ENCODE peak calls at places on chromosomes 6 and 20, in ten cellular contexts. P, H, E, M, Y, T, A, G, B and K are unnamed samples.

GRCh38 chr6:26470643-26471042 is 12.9 kb downstream of the BTN2A1 start:
- DNase-seq in P (no peak), H (no peak), E (no peak), M (no peak), Y (no peak), T (no peak), A (no peak), G (no peak), B (no peak), K (no peak)

GRCh38 chr6:83431545-83432165 is 804 bp upstream of the ME1 start:
- DNase-seq in P (no peak), H (peak; percentile 57), E (no peak), M (peak; percentile 88), Y (no peak), T (peak; percentile 48), A (no peak), G (no peak), B (no peak), K (no peak)

GRCh38 chr6:83505376-83505775 is 7.0 kb upstream of the PRSS35 start:
- DNase-seq in P (no peak), H (no peak), E (no peak), M (no peak), Y (no peak), T (no peak), A (peak; percentile 71), G (no peak), B (no peak), K (no peak)

GRCh38 chr6:107820571-107821261 is 3.4 kb downstream of the SCML4 start:
- DNase-seq in P (no peak), H (peak; percentile 35), E (no peak), M (no peak), Y (peak; percentile 20), T (peak; percentile 53), A (peak; percentile 23), G (no peak), B (peak; percentile 47), K (no peak)

GRCh38 chr6:5287205-5287965 is 26.1 kb downstream of the FARS2 start:
- DNase-seq in P (no peak), H (no peak), E (no peak), M (no peak), Y (no peak), T (no peak), A (no peak), G (no peak), B (no peak), K (no peak)

GRCh38 chr6:143325379-143326140 is 124.9 kb downstream of the ADAT2 start:
- DNase-seq in P (no peak), H (no peak), E (no peak), M (no peak), Y (no peak), T (no peak), A (no peak), G (no peak), B (no peak), K (no peak)

GRCh38 chr20:17825949-17826843 is 126.4 kb downstream of the BANF2 start:
- DNase-seq in P (no peak), H (no peak), E (no peak), M (no peak), Y (no peak), T (no peak), A (no peak), G (no peak), B (no peak), K (no peak)

GRCh38 chr6:104182811-104183210 is 676.9 kb downstream of the HACE1 start:
- DNase-seq in P (no peak), H (peak; percentile 9), E (no peak), M (no peak), Y (no peak), T (no peak), A (no peak), G (no peak), B (no peak), K (no peak)

GRCh38 chr6:32837651-32838113 is 857 bp downstream of the TAP2 start:
- DNase-seq in P (no peak), H (no peak), E (no peak), M (no peak), Y (no peak), T (no peak), A (no peak), G (no peak), B (no peak), K (no peak)

GRCh38 chr20:33685328-33686007 is 717 bp downstream of the E2F1 start:
- DNase-seq in P (no peak), H (peak; percentile 74), E (no peak), M (peak; percentile 77), Y (peak; percentile 13), T (no peak), A (peak; percentile 63), G (no peak), B (peak; percentile 63), K (no peak)

GRCh38 chr20:9400371-9401025 is 113.9 kb upstream of the LAMP5 start:
- DNase-seq in P (no peak), H (no peak), E (no peak), M (no peak), Y (no peak), T (no peak), A (no peak), G (no peak), B (no peak), K (no peak)

GRCh38 chr20:40191573-40191972 is 497.5 kb downstream of the MAFB start:
- DNase-seq in P (peak; percentile 74), H (no peak), E (no peak), M (no peak), Y (no peak), T (no peak), A (no peak), G (no peak), B (no peak), K (no peak)

GRCh38 chr6:125867483-125867935 is 76.7 kb downstream of the NCOA7 start:
- DNase-seq in P (no peak), H (peak; percentile 25), E (no peak), M (no peak), Y (no peak), T (no peak), A (peak; percentile 2), G (no peak), B (no peak), K (no peak)

GRCh38 chr6:114039835-114040234 is 68.9 kb upstream of the HDAC2 start:
- DNase-seq in P (no peak), H (no peak), E (no peak), M (no peak), Y (no peak), T (no peak), A (no peak), G (no peak), B (no peak), K (no peak)

GRCh38 chr6:56459030-56459805 is 183.5 kb downstream of the DST start:
- DNase-seq in P (no peak), H (no peak), E (no peak), M (no peak), Y (no peak), T (no peak), A (no peak), G (no peak), B (no peak), K (no peak)

GRCh38 chr6:47034421-47034820 is 7.7 kb downstream of the ADGRF1 start:
- DNase-seq in P (no peak), H (no peak), E (no peak), M (no peak), Y (no peak), T (no peak), A (no peak), G (no peak), B (no peak), K (no peak)

GRCh38 chr6:2209226-2209809 is 36.1 kb downstream of the GMDS start:
- DNase-seq in P (no peak), H (peak; percentile 67), E (peak; percentile 58), M (peak; percentile 70), Y (no peak), T (peak; percentile 70), A (peak; percentile 70), G (no peak), B (no peak), K (no peak)

GRCh38 chr6:142899101-142899760 is 45.7 kb downstream of the HIVEP2 start:
- DNase-seq in P (no peak), H (no peak), E (peak; percentile 72), M (no peak), Y (no peak), T (no peak), A (peak; percentile 25), G (no peak), B (no peak), K (no peak)

GRCh38 chr6:47483853-47484546 is 6.4 kb downstream of the CD2AP start:
- DNase-seq in P (no peak), H (no peak), E (no peak), M (no peak), Y (no peak), T (no peak), A (no peak), G (no peak), B (no peak), K (no peak)

GRCh38 chr6:160365117-160365516 is 16.9 kb downstream of the SLC22A3 start:
- DNase-seq in P (no peak), H (no peak), E (no peak), M (no peak), Y (no peak), T (no peak), A (no peak), G (no peak), B (no peak), K (no peak)
- H3K27ac ChIP-seq in P (no peak overlapping the region), H (no peak overlapping the region), E (no peak overlapping the region), M (no peak overlapping the region), Y (no peak overlapping the region), T (no peak overlapping the region), A (no peak overlapping the region), G (no peak overlapping the region), B (no peak overlapping the region), K (no peak overlapping the region)

DNA sequence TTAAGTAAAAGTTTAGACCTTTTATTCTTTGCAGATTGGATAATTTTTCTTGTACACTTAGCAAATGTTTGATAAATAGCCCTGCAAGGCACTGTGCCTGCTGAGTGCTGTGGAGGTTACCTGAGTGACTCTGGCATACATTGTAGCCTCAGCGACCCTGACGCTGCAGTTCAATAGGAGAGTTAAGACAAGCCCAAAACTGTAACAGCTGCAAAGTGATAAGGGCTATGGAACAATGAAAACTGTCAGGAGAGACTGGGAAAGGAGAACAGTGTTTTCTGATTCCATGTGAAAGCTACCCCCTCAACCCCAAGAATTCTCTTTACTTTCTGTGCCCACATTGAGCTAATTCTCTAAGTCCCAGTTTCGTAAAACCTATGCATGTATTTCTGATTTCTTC is 22.2 kb downstream of the HIVEP1 start:
- DNase-seq in P (no peak), H (no peak), E (peak; percentile 50), M (no peak), Y (no peak), T (no peak), A (no peak), G (no peak), B (no peak), K (no peak)
- H3K27ac ChIP-seq in P (no peak overlapping the region), H (no peak overlapping the region), E (no peak overlapping the region), M (no peak overlapping the region), Y (no peak overlapping the region), T (no peak overlapping the region), A (no peak overlapping the region), G (no peak overlapping the region), B (no peak overlapping the region), K (no peak overlapping the region)

GRCh38 chr20:1819311-1820136 is 75.7 kb upstream of the SIRPA start:
- DNase-seq in P (peak; percentile 18), H (no peak), E (no peak), M (no peak), Y (no peak), T (no peak), A (no peak), G (no peak), B (no peak), K (no peak)
- H3K27ac ChIP-seq in P (peak overlapping the region; percentile 15), H (no peak overlapping the region), E (no peak overlapping the region), M (peak overlapping the region; percentile 27), Y (no peak overlapping the region), T (peak overlapping the region; percentile 74), A (no peak overlapping the region), G (peak overlapping the region; percentile 52), B (peak overlapping the region; percentile 52), K (peak overlapping the region; percentile 89)

GRCh38 chr6:29633532-29633901 is 534 bp upstream of the GABBR1 start:
- DNase-seq in P (no peak), H (peak; percentile 39), E (no peak), M (no peak), Y (no peak), T (no peak), A (no peak), G (no peak), B (no peak), K (no peak)
- H3K27ac ChIP-seq in P (peak overlapping the region; percentile 82), H (peak overlapping the region; percentile 75), E (peak overlapping the region; percentile 84), M (peak overlapping the region; percentile 49), Y (no peak overlapping the region), T (peak overlapping the region; percentile 85), A (peak overlapping the region; percentile 2), G (peak overlapping the region; percentile 68), B (no peak overlapping the region), K (peak overlapping the region; percentile 67)